ENCODE peak calls at places on chromosomes 2 and 18, in five cellular contexts. One of them, this sample, is unnamed.

GRCh38 chr2:86158286-86158685 is 37.0 kb downstream of the IMMT start:
- DNase-seq in NK-92 treated with Interleukin-12 subunit alpha and Interleukin-12 subunit beta, amount 100 ng/mL, for 24 hours: no peak
- DNase-seq in immature natural killer cell: no peak
- DNase-seq in nucleus accumbens: no peak
- DNase-seq in stimulated activated CD4-positive, alpha-beta T cell treated with anti-CD3 and anti-CD28 coated beads, Interleukin-1b, Interleukin-23, amount 100 ng/mL, for 24 hours: no peak
- DNase-seq in this sample: no peak

GRCh38 chr18:52219102-52219501 is 120.9 kb upstream of the DCC start:
- DNase-seq in immature natural killer cell: no peak
- DNase-seq in stimulated activated CD4-positive, alpha-beta T cell treated with anti-CD3 and anti-CD28 coated beads, Interleukin-1b, Interleukin-23, amount 100 ng/mL, for 24 hours: no peak
- DNase-seq in NK-92 treated with Interleukin-12 subunit alpha and Interleukin-12 subunit beta, amount 100 ng/mL, for 24 hours: no peak
- DNase-seq in nucleus accumbens: no peak
- DNase-seq in this sample: no peak

GRCh38 chr2:229715895-229716507 is 1.6 kb upstream of the DNER start:
- DNase-seq in stimulated activated CD4-positive, alpha-beta T cell treated with anti-CD3 and anti-CD28 coated beads, Interleukin-1b, Interleukin-23, amount 100 ng/mL, for 24 hours: no peak
- DNase-seq in nucleus accumbens: peak; percentile 20
- DNase-seq in NK-92 treated with Interleukin-12 subunit alpha and Interleukin-12 subunit beta, amount 100 ng/mL, for 24 hours: no peak
- DNase-seq in immature natural killer cell: no peak
- DNase-seq in this sample: peak; percentile 24

GRCh38 chr2:209970711-209971110 is 31.7 kb upstream of the RPE start:
- DNase-seq in NK-92 treated with Interleukin-12 subunit alpha and Interleukin-12 subunit beta, amount 100 ng/mL, for 24 hours: no peak
- DNase-seq in immature natural killer cell: no peak
- DNase-seq in nucleus accumbens: no peak
- DNase-seq in stimulated activated CD4-positive, alpha-beta T cell treated with anti-CD3 and anti-CD28 coated beads, Interleukin-1b, Interleukin-23, amount 100 ng/mL, for 24 hours: no peak
- DNase-seq in this sample: no peak

GRCh38 chr2:40192864-40193669 is 258.8 kb downstream of the SLC8A1 start:
- DNase-seq in immature natural killer cell: no peak
- DNase-seq in nucleus accumbens: no peak
- DNase-seq in NK-92 treated with Interleukin-12 subunit alpha and Interleukin-12 subunit beta, amount 100 ng/mL, for 24 hours: no peak
- DNase-seq in stimulated activated CD4-positive, alpha-beta T cell treated with anti-CD3 and anti-CD28 coated beads, Interleukin-1b, Interleukin-23, amount 100 ng/mL, for 24 hours: no peak
- DNase-seq in this sample: no peak

GRCh38 chr2:54473876-54474275 is 17.7 kb downstream of the SPTBN1 start:
- DNase-seq in nucleus accumbens: no peak
- DNase-seq in stimulated activated CD4-positive, alpha-beta T cell treated with anti-CD3 and anti-CD28 coated beads, Interleukin-1b, Interleukin-23, amount 100 ng/mL, for 24 hours: no peak
- DNase-seq in immature natural killer cell: no peak
- DNase-seq in NK-92 treated with Interleukin-12 subunit alpha and Interleukin-12 subunit beta, amount 100 ng/mL, for 24 hours: no peak
- DNase-seq in this sample: no peak

GRCh38 chr2:171160630-171161424 is at the start of gene TLK1:
- DNase-seq in stimulated activated CD4-positive, alpha-beta T cell treated with anti-CD3 and anti-CD28 coated beads, Interleukin-1b, Interleukin-23, amount 100 ng/mL, for 24 hours: peak; percentile 62
- DNase-seq in immature natural killer cell: peak; percentile 81
- DNase-seq in nucleus accumbens: peak; percentile 61
- DNase-seq in NK-92 treated with Interleukin-12 subunit alpha and Interleukin-12 subunit beta, amount 100 ng/mL, for 24 hours: peak; percentile 74
- DNase-seq in this sample: peak; percentile 68

GRCh38 chr2:140835079-140835478 is 1295.7 kb downstream of the LRP1B start:
- DNase-seq in immature natural killer cell: no peak
- DNase-seq in NK-92 treated with Interleukin-12 subunit alpha and Interleukin-12 subunit beta, amount 100 ng/mL, for 24 hours: no peak
- DNase-seq in nucleus accumbens: no peak
- DNase-seq in stimulated activated CD4-positive, alpha-beta T cell treated with anti-CD3 and anti-CD28 coated beads, Interleukin-1b, Interleukin-23, amount 100 ng/mL, for 24 hours: no peak
- DNase-seq in this sample: no peak

GRCh38 chr2:164015328-164016123 is 279.7 kb upstream of the FIGN start:
- DNase-seq in NK-92 treated with Interleukin-12 subunit alpha and Interleukin-12 subunit beta, amount 100 ng/mL, for 24 hours: no peak
- DNase-seq in immature natural killer cell: no peak
- DNase-seq in stimulated activated CD4-positive, alpha-beta T cell treated with anti-CD3 and anti-CD28 coated beads, Interleukin-1b, Interleukin-23, amount 100 ng/mL, for 24 hours: no peak
- DNase-seq in nucleus accumbens: no peak
- DNase-seq in this sample: no peak

GRCh38 chr2:152309352-152310214 is 25.4 kb upstream of the FMNL2 start:
- DNase-seq in immature natural killer cell: no peak
- DNase-seq in stimulated activated CD4-positive, alpha-beta T cell treated with anti-CD3 and anti-CD28 coated beads, Interleukin-1b, Interleukin-23, amount 100 ng/mL, for 24 hours: no peak
- DNase-seq in NK-92 treated with Interleukin-12 subunit alpha and Interleukin-12 subunit beta, amount 100 ng/mL, for 24 hours: no peak
- DNase-seq in nucleus accumbens: no peak
- DNase-seq in this sample: no peak

GRCh38 chr2:119062652-119063051 is 95.9 kb downstream of the C1QL2 start:
- DNase-seq in nucleus accumbens: no peak
- DNase-seq in stimulated activated CD4-positive, alpha-beta T cell treated with anti-CD3 and anti-CD28 coated beads, Interleukin-1b, Interleukin-23, amount 100 ng/mL, for 24 hours: no peak
- DNase-seq in NK-92 treated with Interleukin-12 subunit alpha and Interleukin-12 subunit beta, amount 100 ng/mL, for 24 hours: no peak
- DNase-seq in immature natural killer cell: no peak
- DNase-seq in this sample: no peak

GRCh38 chr2:118816669-118817068 is 30.8 kb downstream of the EN1 start:
- DNase-seq in NK-92 treated with Interleukin-12 subunit alpha and Interleukin-12 subunit beta, amount 100 ng/mL, for 24 hours: no peak
- DNase-seq in nucleus accumbens: no peak
- DNase-seq in stimulated activated CD4-positive, alpha-beta T cell treated with anti-CD3 and anti-CD28 coated beads, Interleukin-1b, Interleukin-23, amount 100 ng/mL, for 24 hours: no peak
- DNase-seq in immature natural killer cell: no peak
- DNase-seq in this sample: no peak

GRCh38 chr2:20823917-20824316 is 1.0 kb upstream of the LDAH start:
- DNase-seq in nucleus accumbens: no peak
- DNase-seq in immature natural killer cell: no peak
- DNase-seq in NK-92 treated with Interleukin-12 subunit alpha and Interleukin-12 subunit beta, amount 100 ng/mL, for 24 hours: no peak
- DNase-seq in stimulated activated CD4-positive, alpha-beta T cell treated with anti-CD3 and anti-CD28 coated beads, Interleukin-1b, Interleukin-23, amount 100 ng/mL, for 24 hours: no peak
- DNase-seq in this sample: no peak

GRCh38 chr2:175628243-175628642 is 373.8 kb downstream of the LNPK start:
- DNase-seq in NK-92 treated with Interleukin-12 subunit alpha and Interleukin-12 subunit beta, amount 100 ng/mL, for 24 hours: no peak
- DNase-seq in immature natural killer cell: no peak
- DNase-seq in nucleus accumbens: no peak
- DNase-seq in stimulated activated CD4-positive, alpha-beta T cell treated with anti-CD3 and anti-CD28 coated beads, Interleukin-1b, Interleukin-23, amount 100 ng/mL, for 24 hours: no peak
- DNase-seq in this sample: no peak

GRCh38 chr2:143473206-143473605 is 344.0 kb downstream of the ARHGAP15 start:
- DNase-seq in NK-92 treated with Interleukin-12 subunit alpha and Interleukin-12 subunit beta, amount 100 ng/mL, for 24 hours: no peak
- DNase-seq in nucleus accumbens: no peak
- DNase-seq in immature natural killer cell: no peak
- DNase-seq in stimulated activated CD4-positive, alpha-beta T cell treated with anti-CD3 and anti-CD28 coated beads, Interleukin-1b, Interleukin-23, amount 100 ng/mL, for 24 hours: no peak
- DNase-seq in this sample: no peak

GRCh38 chr18:48161911-48162698 is 231.6 kb upstream of the SMAD2 start:
- DNase-seq in nucleus accumbens: no peak
- DNase-seq in NK-92 treated with Interleukin-12 subunit alpha and Interleukin-12 subunit beta, amount 100 ng/mL, for 24 hours: no peak
- DNase-seq in stimulated activated CD4-positive, alpha-beta T cell treated with anti-CD3 and anti-CD28 coated beads, Interleukin-1b, Interleukin-23, amount 100 ng/mL, for 24 hours: no peak
- DNase-seq in immature natural killer cell: no peak
- DNase-seq in this sample: no peak

GRCh38 chr2:37895135-37895534 is 30.0 kb upstream of the RMDN2 start:
- DNase-seq in stimulated activated CD4-positive, alpha-beta T cell treated with anti-CD3 and anti-CD28 coated beads, Interleukin-1b, Interleukin-23, amount 100 ng/mL, for 24 hours: no peak
- DNase-seq in immature natural killer cell: no peak
- DNase-seq in NK-92 treated with Interleukin-12 subunit alpha and Interleukin-12 subunit beta, amount 100 ng/mL, for 24 hours: no peak
- DNase-seq in nucleus accumbens: no peak
- DNase-seq in this sample: peak; percentile 5

GRCh38 chr2:42792583-42793313 is at the start of gene HAAO:
- DNase-seq in stimulated activated CD4-positive, alpha-beta T cell treated with anti-CD3 and anti-CD28 coated beads, Interleukin-1b, Interleukin-23, amount 100 ng/mL, for 24 hours: no peak
- DNase-seq in NK-92 treated with Interleukin-12 subunit alpha and Interleukin-12 subunit beta, amount 100 ng/mL, for 24 hours: no peak
- DNase-seq in nucleus accumbens: no peak
- DNase-seq in immature natural killer cell: no peak
- DNase-seq in this sample: no peak

GRCh38 chr2:3195865-3196504 is 181.6 kb downstream of the EIPR1 start:
- DNase-seq in immature natural killer cell: peak; percentile 15
- DNase-seq in NK-92 treated with Interleukin-12 subunit alpha and Interleukin-12 subunit beta, amount 100 ng/mL, for 24 hours: no peak
- DNase-seq in nucleus accumbens: no peak
- DNase-seq in stimulated activated CD4-positive, alpha-beta T cell treated with anti-CD3 and anti-CD28 coated beads, Interleukin-1b, Interleukin-23, amount 100 ng/mL, for 24 hours: no peak
- DNase-seq in this sample: no peak

GRCh38 chr2:206084468-206084869 is 1.5 kb downstream of the INO80D start:
- DNase-seq in nucleus accumbens: peak; percentile 38
- DNase-seq in immature natural killer cell: peak; percentile 18
- DNase-seq in NK-92 treated with Interleukin-12 subunit alpha and Interleukin-12 subunit beta, amount 100 ng/mL, for 24 hours: peak; percentile 11
- DNase-seq in stimulated activated CD4-positive, alpha-beta T cell treated with anti-CD3 and anti-CD28 coated beads, Interleukin-1b, Interleukin-23, amount 100 ng/mL, for 24 hours: peak; percentile 7
- DNase-seq in this sample: peak; percentile 76

GRCh38 chr18:55856191-55856590 is 268.2 kb upstream of the TCF4 start:
- DNase-seq in stimulated activated CD4-positive, alpha-beta T cell treated with anti-CD3 and anti-CD28 coated beads, Interleukin-1b, Interleukin-23, amount 100 ng/mL, for 24 hours: no peak
- DNase-seq in NK-92 treated with Interleukin-12 subunit alpha and Interleukin-12 subunit beta, amount 100 ng/mL, for 24 hours: no peak
- DNase-seq in nucleus accumbens: no peak
- DNase-seq in immature natural killer cell: no peak
- DNase-seq in this sample: no peak

GRCh38 chr2:28658369-28658768 is 93.3 kb upstream of the PPP1CB start:
- DNase-seq in nucleus accumbens: no peak
- DNase-seq in immature natural killer cell: no peak
- DNase-seq in NK-92 treated with Interleukin-12 subunit alpha and Interleukin-12 subunit beta, amount 100 ng/mL, for 24 hours: no peak
- DNase-seq in stimulated activated CD4-positive, alpha-beta T cell treated with anti-CD3 and anti-CD28 coated beads, Interleukin-1b, Interleukin-23, amount 100 ng/mL, for 24 hours: no peak
- DNase-seq in this sample: no peak

GRCh38 chr18:66749475-66750035 is 145.7 kb upstream of the CDH19 start:
- DNase-seq in immature natural killer cell: no peak
- DNase-seq in NK-92 treated with Interleukin-12 subunit alpha and Interleukin-12 subunit beta, amount 100 ng/mL, for 24 hours: no peak
- DNase-seq in stimulated activated CD4-positive, alpha-beta T cell treated with anti-CD3 and anti-CD28 coated beads, Interleukin-1b, Interleukin-23, amount 100 ng/mL, for 24 hours: no peak
- DNase-seq in nucleus accumbens: no peak
- DNase-seq in this sample: no peak

GRCh38 chr2:237421542-237422047 is 7.6 kb upstream of the COL6A3 start:
- DNase-seq in NK-92 treated with Interleukin-12 subunit alpha and Interleukin-12 subunit beta, amount 100 ng/mL, for 24 hours: peak; percentile 23
- DNase-seq in stimulated activated CD4-positive, alpha-beta T cell treated with anti-CD3 and anti-CD28 coated beads, Interleukin-1b, Interleukin-23, amount 100 ng/mL, for 24 hours: peak; percentile 74
- DNase-seq in immature natural killer cell: peak; percentile 70
- DNase-seq in nucleus accumbens: no peak
- DNase-seq in this sample: peak; percentile 42

GRCh38 chr2:62304429-62305417 is 108.8 kb downstream of the B3GNT2 start:
- DNase-seq in immature natural killer cell: peak; percentile 57
- DNase-seq in stimulated activated CD4-positive, alpha-beta T cell treated with anti-CD3 and anti-CD28 coated beads, Interleukin-1b, Interleukin-23, amount 100 ng/mL, for 24 hours: no peak
- DNase-seq in nucleus accumbens: no peak
- DNase-seq in NK-92 treated with Interleukin-12 subunit alpha and Interleukin-12 subunit beta, amount 100 ng/mL, for 24 hours: peak; percentile 17
- DNase-seq in this sample: no peak

GRCh38 chr2:202061695-202062094 is 11.4 kb upstream of the KIAA2012 start:
- DNase-seq in immature natural killer cell: no peak
- DNase-seq in nucleus accumbens: no peak
- DNase-seq in stimulated activated CD4-positive, alpha-beta T cell treated with anti-CD3 and anti-CD28 coated beads, Interleukin-1b, Interleukin-23, amount 100 ng/mL, for 24 hours: no peak
- DNase-seq in NK-92 treated with Interleukin-12 subunit alpha and Interleukin-12 subunit beta, amount 100 ng/mL, for 24 hours: no peak
- DNase-seq in this sample: no peak

This sample was measured in hippocampal formation.